ENCODE peak calls at places on chromosomes 16 and 17, in five cellular contexts. One of them, this sample, is unnamed.

GRCh38 chr16:2157480-2158261 is 2.1 kb downstream of the TRAF7 start:
- DNase-seq in retinal pigment epithelial cell: no peak
- DNase-seq in cardiac fibroblast: no peak
- DNase-seq in fibroblast of mammary gland: peak; percentile 42
- DNase-seq in RWPE1: no peak
- DNase-seq in this sample: no peak

GRCh38 chr17:80264048-80264792 is 3.6 kb downstream of the RNF213 start:
- DNase-seq in fibroblast of mammary gland: no peak
- DNase-seq in cardiac fibroblast: no peak
- DNase-seq in retinal pigment epithelial cell: no peak
- DNase-seq in RWPE1: no peak
- DNase-seq in this sample: no peak

GRCh38 chr16:11973065-11973464 is 3.5 kb upstream of the SNX29 start:
- DNase-seq in retinal pigment epithelial cell: no peak
- DNase-seq in RWPE1: no peak
- DNase-seq in fibroblast of mammary gland: no peak
- DNase-seq in cardiac fibroblast: no peak
- DNase-seq in this sample: no peak

GRCh38 chr17:18159551-18160120 is 24.0 kb upstream of the ALKBH5 start:
- DNase-seq in cardiac fibroblast: peak; percentile 25
- DNase-seq in fibroblast of mammary gland: peak; percentile 72
- DNase-seq in retinal pigment epithelial cell: no peak
- DNase-seq in RWPE1: no peak
- DNase-seq in this sample: no peak

GRCh38 chr16:49281843-49282642 is 405 bp upstream of the CBLN1 start:
- DNase-seq in fibroblast of mammary gland: peak; percentile 54
- DNase-seq in RWPE1: peak; percentile 99
- DNase-seq in cardiac fibroblast: peak; percentile 51
- DNase-seq in retinal pigment epithelial cell: peak; percentile 13
- DNase-seq in this sample: peak; percentile 96

GRCh38 chr16:15031179-15031578 is 24.7 kb downstream of the NTAN1 start:
- DNase-seq in fibroblast of mammary gland: no peak
- DNase-seq in cardiac fibroblast: no peak
- DNase-seq in retinal pigment epithelial cell: no peak
- DNase-seq in RWPE1: no peak
- DNase-seq in this sample: no peak

GRCh38 chr17:39196191-39196819 is 1.2 kb downstream of the CACNB1 start:
- DNase-seq in cardiac fibroblast: no peak
- DNase-seq in retinal pigment epithelial cell: no peak
- DNase-seq in RWPE1: no peak
- DNase-seq in fibroblast of mammary gland: no peak
- DNase-seq in this sample: no peak

GRCh38 chr16:11670171-11671131 is 2.2 kb downstream of the SNN start:
- DNase-seq in RWPE1: no peak
- DNase-seq in cardiac fibroblast: no peak
- DNase-seq in retinal pigment epithelial cell: no peak
- DNase-seq in fibroblast of mammary gland: no peak
- DNase-seq in this sample: peak; percentile 72

GRCh38 chr17:50472286-50472685 is 3.6 kb upstream of the CHAD start:
- DNase-seq in cardiac fibroblast: no peak
- DNase-seq in fibroblast of mammary gland: no peak
- DNase-seq in retinal pigment epithelial cell: no peak
- DNase-seq in RWPE1: no peak
- DNase-seq in this sample: no peak

GRCh38 chr17:48718162-48718780 is 4.0 kb downstream of the PRAC1 start:
- DNase-seq in RWPE1: no peak
- DNase-seq in cardiac fibroblast: no peak
- DNase-seq in retinal pigment epithelial cell: no peak
- DNase-seq in fibroblast of mammary gland: no peak
- DNase-seq in this sample: peak; percentile 26

GRCh38 chr17:7440823-7441174 is 1.5 kb downstream of the FGF11 start:
- DNase-seq in retinal pigment epithelial cell: no peak
- DNase-seq in RWPE1: no peak
- DNase-seq in fibroblast of mammary gland: peak; percentile 41
- DNase-seq in cardiac fibroblast: peak; percentile 40
- DNase-seq in this sample: peak; percentile 80

GRCh38 chr17:40327244-40327666 is 18.3 kb downstream of the RARA start:
- DNase-seq in fibroblast of mammary gland: no peak
- DNase-seq in retinal pigment epithelial cell: no peak
- DNase-seq in cardiac fibroblast: no peak
- DNase-seq in RWPE1: no peak
- DNase-seq in this sample: no peak

GRCh38 chr17:63950940-63951907 is 19.1 kb upstream of the CD79B start:
- DNase-seq in cardiac fibroblast: no peak
- DNase-seq in fibroblast of mammary gland: no peak
- DNase-seq in retinal pigment epithelial cell: no peak
- DNase-seq in RWPE1: peak; percentile 54
- DNase-seq in this sample: peak; percentile 70

GRCh38 chr16:1348926-1349325 is 2.8 kb downstream of the TSR3 start:
- DNase-seq in fibroblast of mammary gland: no peak
- DNase-seq in cardiac fibroblast: no peak
- DNase-seq in retinal pigment epithelial cell: no peak
- DNase-seq in RWPE1: no peak
- DNase-seq in this sample: no peak

GRCh38 chr17:40480501-40481003 is 20.9 kb downstream of the TNS4 start:
- DNase-seq in RWPE1: peak; percentile 50
- DNase-seq in fibroblast of mammary gland: no peak
- DNase-seq in retinal pigment epithelial cell: no peak
- DNase-seq in cardiac fibroblast: peak; percentile 50
- DNase-seq in this sample: peak; percentile 47

GRCh38 chr16:66520406-66521194 is 29.3 kb downstream of the TK2 start:
- DNase-seq in fibroblast of mammary gland: no peak
- DNase-seq in cardiac fibroblast: no peak
- DNase-seq in RWPE1: no peak
- DNase-seq in retinal pigment epithelial cell: no peak
- DNase-seq in this sample: no peak

GRCh38 chr17:81009124-81009523 is 17.5 kb downstream of the CHMP6 start:
- DNase-seq in RWPE1: no peak
- DNase-seq in fibroblast of mammary gland: no peak
- DNase-seq in retinal pigment epithelial cell: no peak
- DNase-seq in cardiac fibroblast: no peak
- DNase-seq in this sample: no peak

GRCh38 chr17:66386789-66387351 is 84.5 kb downstream of the PRKCA start:
- DNase-seq in cardiac fibroblast: no peak
- DNase-seq in fibroblast of mammary gland: no peak
- DNase-seq in RWPE1: peak; percentile 16
- DNase-seq in retinal pigment epithelial cell: no peak
- DNase-seq in this sample: no peak

GRCh38 chr17:10127819-10128375 is 70.5 kb downstream of the GAS7 start:
- DNase-seq in fibroblast of mammary gland: peak; percentile 98
- DNase-seq in RWPE1: no peak
- DNase-seq in retinal pigment epithelial cell: peak; percentile 95
- DNase-seq in cardiac fibroblast: peak; percentile 70
- DNase-seq in this sample: no peak

GRCh38 chr17:41343031-41343430 is 7.6 kb downstream of the KRT33A start:
- DNase-seq in RWPE1: no peak
- DNase-seq in fibroblast of mammary gland: no peak
- DNase-seq in cardiac fibroblast: no peak
- DNase-seq in retinal pigment epithelial cell: no peak
- DNase-seq in this sample: no peak

GRCh38 chr17:17724307-17724921 is 43.2 kb downstream of the RAI1 start:
- DNase-seq in RWPE1: no peak
- DNase-seq in cardiac fibroblast: peak; percentile 55
- DNase-seq in fibroblast of mammary gland: no peak
- DNase-seq in retinal pigment epithelial cell: no peak
- DNase-seq in this sample: peak; percentile 91

GRCh38 chr17:12099412-12099811 is 78.7 kb downstream of the MAP2K4 start:
- DNase-seq in fibroblast of mammary gland: no peak
- DNase-seq in cardiac fibroblast: no peak
- DNase-seq in RWPE1: no peak
- DNase-seq in retinal pigment epithelial cell: no peak
- DNase-seq in this sample: no peak

GRCh38 chr17:59561042-59561441 is 4.4 kb upstream of the DHX40 start:
- DNase-seq in RWPE1: no peak
- DNase-seq in fibroblast of mammary gland: peak; percentile 34
- DNase-seq in retinal pigment epithelial cell: no peak
- DNase-seq in cardiac fibroblast: peak; percentile 39
- DNase-seq in this sample: peak; percentile 29

GRCh38 chr16:31390504-31391043 is 2.6 kb upstream of the ITGAD start:
- DNase-seq in retinal pigment epithelial cell: no peak
- DNase-seq in cardiac fibroblast: no peak
- DNase-seq in RWPE1: no peak
- DNase-seq in fibroblast of mammary gland: no peak
- DNase-seq in this sample: no peak

GRCh38 chr17:48471807-48472484 is 41.9 kb upstream of the SKAP1 start:
- DNase-seq in cardiac fibroblast: no peak
- DNase-seq in RWPE1: no peak
- DNase-seq in fibroblast of mammary gland: no peak
- DNase-seq in retinal pigment epithelial cell: no peak
- DNase-seq in this sample: no peak

GRCh38 chr16:83227336-83227735 is 580.4 kb upstream of the HSBP1 start:
- DNase-seq in cardiac fibroblast: no peak
- DNase-seq in fibroblast of mammary gland: no peak
- DNase-seq in RWPE1: no peak
- DNase-seq in retinal pigment epithelial cell: no peak
- DNase-seq in this sample: no peak

GRCh38 chr17:53472586-53472985 is 350.1 kb upstream of the KIF2B start:
- DNase-seq in RWPE1: peak; percentile 20
- DNase-seq in cardiac fibroblast: peak; percentile 7
- DNase-seq in fibroblast of mammary gland: no peak
- DNase-seq in retinal pigment epithelial cell: peak; percentile 34
- DNase-seq in this sample: no peak

GRCh38 chr16:84004442-84004841 is 36.4 kb downstream of the NECAB2 start:
- DNase-seq in cardiac fibroblast: no peak
- DNase-seq in fibroblast of mammary gland: no peak
- DNase-seq in retinal pigment epithelial cell: no peak
- DNase-seq in RWPE1: no peak
- DNase-seq in this sample: no peak

GRCh38 chr16:1283296-1283695 is 26.1 kb upstream of the UBE2I start:
- DNase-seq in fibroblast of mammary gland: no peak
- DNase-seq in retinal pigment epithelial cell: no peak
- DNase-seq in cardiac fibroblast: no peak
- DNase-seq in RWPE1: no peak
- DNase-seq in this sample: no peak

GRCh38 chr17:36463916-36464764 is 22.3 kb upstream of the ZNHIT3 start:
- DNase-seq in fibroblast of mammary gland: peak; percentile 75
- DNase-seq in RWPE1: peak; percentile 94
- DNase-seq in cardiac fibroblast: peak; percentile 84
- DNase-seq in retinal pigment epithelial cell: peak; percentile 29
- DNase-seq in this sample: peak; percentile 65

GRCh38 chr16:88787579-88788314 is 2.7 kb upstream of the PIEZO1 start:
- DNase-seq in RWPE1: no peak
- DNase-seq in fibroblast of mammary gland: no peak
- DNase-seq in retinal pigment epithelial cell: no peak
- DNase-seq in cardiac fibroblast: no peak
- DNase-seq in this sample: no peak

GRCh38 chr17:4852504-4853075 is 19.4 kb downstream of the MINK1 start:
- DNase-seq in retinal pigment epithelial cell: no peak
- DNase-seq in RWPE1: no peak
- DNase-seq in fibroblast of mammary gland: peak; percentile 58
- DNase-seq in cardiac fibroblast: peak; percentile 43
- DNase-seq in this sample: no peak

GRCh38 chr16:65057184-65057583 is 64.7 kb downstream of the CDH11 start:
- DNase-seq in RWPE1: no peak
- DNase-seq in cardiac fibroblast: no peak
- DNase-seq in fibroblast of mammary gland: no peak
- DNase-seq in retinal pigment epithelial cell: no peak
- DNase-seq in this sample: no peak
- TF ChIP-seq CTCF in RWPE1: no peak
- TF ChIP-seq CTCF in cardiac fibroblast: no peak
- TF ChIP-seq CTCF in fibroblast of mammary gland: no peak
- TF ChIP-seq CTCF in retinal pigment epithelial cell: no peak
- TF ChIP-seq CTCF in this sample: no peak

DNA sequence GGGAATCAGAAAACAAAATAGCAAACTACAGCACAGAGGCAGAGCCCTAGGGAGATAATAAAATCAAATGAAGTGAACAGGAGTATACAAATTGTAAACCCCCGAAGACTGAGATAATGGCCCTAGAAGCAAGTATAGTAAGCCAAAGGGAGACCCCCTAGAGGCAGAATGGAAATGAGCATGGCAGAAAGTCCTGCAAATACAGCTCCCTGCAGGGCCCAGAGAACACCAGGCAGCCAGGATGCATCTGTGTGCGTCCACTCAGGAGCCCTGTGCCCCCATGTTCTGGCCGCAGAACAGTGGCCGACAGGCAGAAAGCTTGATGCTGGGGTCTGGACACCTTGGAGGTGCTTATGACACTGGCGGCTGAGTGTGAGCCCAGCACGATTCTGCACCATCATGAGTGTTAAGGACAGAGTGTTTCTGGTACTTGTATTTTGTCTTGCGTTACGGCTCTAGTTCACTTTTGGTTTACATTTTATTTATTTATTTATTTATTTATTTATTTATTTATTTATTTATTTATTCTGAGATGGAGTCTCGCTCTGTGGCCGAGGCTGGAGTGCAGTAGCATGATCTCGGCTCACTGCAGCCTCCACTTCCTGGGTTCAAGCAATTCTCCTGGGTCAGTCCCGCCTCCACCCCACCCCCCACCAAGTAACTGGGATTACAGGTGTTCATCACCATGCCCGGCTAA is 48.7 kb downstream of the RGS9 start:
- DNase-seq in fibroblast of mammary gland: no peak
- DNase-seq in cardiac fibroblast: no peak
- DNase-seq in RWPE1: no peak
- DNase-seq in retinal pigment epithelial cell: no peak
- DNase-seq in this sample: no peak
- TF ChIP-seq CTCF in fibroblast of mammary gland: no peak
- TF ChIP-seq CTCF in cardiac fibroblast: no peak
- TF ChIP-seq CTCF in RWPE1: no peak
- TF ChIP-seq CTCF in retinal pigment epithelial cell: no peak
- TF ChIP-seq CTCF in this sample: no peak

DNA sequence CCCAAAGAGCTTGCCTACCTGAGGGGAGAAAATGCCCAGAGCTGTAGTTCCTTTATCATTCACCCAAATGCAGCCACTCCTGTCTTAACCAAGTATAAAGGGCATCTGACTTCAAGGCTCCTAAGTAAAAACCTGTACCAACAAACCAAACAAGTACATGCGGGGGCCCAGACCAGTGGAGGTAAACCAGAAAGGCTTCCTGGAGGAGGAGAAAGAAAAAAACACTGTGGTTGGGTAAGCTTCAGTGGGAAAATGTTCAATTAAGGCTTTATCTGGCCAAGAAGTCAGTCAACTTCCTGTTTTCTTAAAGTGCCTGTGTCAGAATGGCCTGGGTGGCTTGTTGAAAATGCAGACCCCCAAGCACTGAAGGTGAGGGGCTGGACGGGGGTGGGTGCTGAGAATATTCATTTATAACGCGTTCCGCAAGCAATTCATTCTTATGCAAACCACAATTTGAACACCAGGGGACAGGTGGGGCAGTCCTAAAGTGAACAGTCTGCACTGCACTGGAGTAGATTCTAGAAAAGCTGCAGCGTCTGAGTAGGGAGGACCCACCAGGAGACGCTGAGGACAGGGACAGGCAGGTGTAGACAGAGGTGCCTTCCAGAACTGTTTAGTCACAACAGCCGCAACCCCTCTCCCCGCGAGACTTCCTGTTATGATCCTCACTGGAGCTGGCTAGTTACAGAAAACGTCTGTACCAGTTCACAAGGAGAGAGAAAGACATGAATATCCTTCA is 467.1 kb downstream of the SOX9 start:
- DNase-seq in RWPE1: peak; percentile 59
- DNase-seq in fibroblast of mammary gland: no peak
- DNase-seq in cardiac fibroblast: peak; percentile 68
- DNase-seq in retinal pigment epithelial cell: no peak
- DNase-seq in this sample: peak; percentile 31
- TF ChIP-seq CTCF in RWPE1: no peak
- TF ChIP-seq CTCF in fibroblast of mammary gland: no peak
- TF ChIP-seq CTCF in cardiac fibroblast: no peak
- TF ChIP-seq CTCF in retinal pigment epithelial cell: peak; percentile 5
- TF ChIP-seq CTCF in this sample: no peak

GRCh38 chr17:8835106-8835505 is 32.4 kb downstream of the PIK3R6 start:
- DNase-seq in RWPE1: no peak
- DNase-seq in retinal pigment epithelial cell: no peak
- DNase-seq in cardiac fibroblast: no peak
- DNase-seq in fibroblast of mammary gland: no peak
- DNase-seq in this sample: no peak
- TF ChIP-seq CTCF in RWPE1: no peak
- TF ChIP-seq CTCF in retinal pigment epithelial cell: no peak
- TF ChIP-seq CTCF in cardiac fibroblast: no peak
- TF ChIP-seq CTCF in fibroblast of mammary gland: no peak
- TF ChIP-seq CTCF in this sample: no peak

This sample was measured in GM20000.